ENCODE peak calls at places on chromosomes 5 and 9, in five cellular contexts. C is RWPE2, L is Panc1, X is left colon, W is heart right ventricle. H is an unnamed sample.

GRCh38 chr5:158658439-158659230 is 441.1 kb downstream of the EBF1 start:
- ATAC-seq in X (no peak), L (no peak), C (no peak), W (no peak), H (no peak)

GRCh38 chr5:164191240-164191639 is 685.8 kb downstream of the MAT2B start:
- ATAC-seq in L (no peak), W (no peak), C (peak), X (peak), H (no peak)

GRCh38 chr5:57736716-57737115 is 254.1 kb upstream of the ACTBL2 start:
- ATAC-seq in L (no peak), W (no peak), X (no peak), C (no peak), H (no peak)

GRCh38 chr5:176552332-176552731 is 3.2 kb downstream of the CDHR2 start:
- ATAC-seq in X (no peak), L (no peak), W (no peak), C (no peak), H (no peak)

GRCh38 chr9:94169978-94170377 is 85.7 kb downstream of the PTPDC1 start:
- ATAC-seq in C (no peak), L (no peak), W (no peak), X (no peak), H (no peak)

GRCh38 chr5:90898330-90899013 is 339.9 kb downstream of the ADGRV1 start:
- ATAC-seq in C (peak), W (no peak), L (no peak), X (no peak), H (no peak)

GRCh38 chr9:13209498-13209897 is 70.0 kb downstream of the MPDZ start:
- ATAC-seq in C (no peak), X (no peak), W (peak), L (no peak), H (no peak)

GRCh38 chr5:51383494-51384081 is 340 bp downstream of the ISL1 start:
- ATAC-seq in C (peak), W (no peak), L (no peak), X (no peak), H (peak)

GRCh38 chr9:16869961-16870605 is 387 bp downstream of the BNC2 start:
- ATAC-seq in C (peak), L (no peak), W (peak), X (peak), H (peak)

GRCh38 chr5:72392326-72392733 is 72.2 kb downstream of the PTCD2 start:
- ATAC-seq in C (peak), W (peak), L (no peak), X (no peak), H (peak)

GRCh38 chr5:16160706-16161105 is 18.9 kb downstream of the MARCHF11 start:
- ATAC-seq in W (peak), X (peak), L (peak), C (peak), H (no peak)

GRCh38 chr5:14168139-14168792 is 25.1 kb downstream of the TRIO start:
- ATAC-seq in W (peak), L (no peak), X (peak), C (no peak), H (no peak)

GRCh38 chr9:69317894-69318293 is 7.1 kb upstream of the ENTREP1 start:
- ATAC-seq in W (no peak), L (no peak), C (no peak), X (no peak), H (no peak)

GRCh38 chr9:108553111-108553635 is 302.6 kb downstream of the ACTL7B start:
- ATAC-seq in C (no peak), X (peak), W (no peak), L (no peak), H (no peak)

H was measured in gastroesophageal sphincter.